ENCODE peak calls at places on chromosome 13, in five cellular contexts. J, G, X, C and Z are unnamed samples.

GRCh38 chr13:23578411-23579071 is 8.3 kb downstream of the TNFRSF19 start:
- DNase-seq in J (peak), G (no peak), X (peak), C (peak), Z (peak)

GRCh38 chr13:98970293-98970692 is 7.6 kb downstream of the DOCK9 start:
- DNase-seq in J (no peak), G (no peak), X (no peak), C (no peak), Z (no peak)

GRCh38 chr13:79289557-79289956 is 116.5 kb downstream of the RBM26 start:
- DNase-seq in J (no peak), G (no peak), X (no peak), C (no peak), Z (no peak)

GRCh38 chr13:77979721-77980377 is 61.2 kb upstream of the EDNRB start:
- DNase-seq in J (no peak), G (no peak), X (no peak), C (no peak), Z (no peak)

GRCh38 chr13:73809561-73809960 is 324.6 kb downstream of the KLF12 start:
- DNase-seq in J (no peak), G (no peak), X (peak), C (no peak), Z (no peak)

GRCh38 chr13:59835569-59835968 is 328.2 kb downstream of the DIAPH3 start:
- DNase-seq in J (no peak), G (no peak), X (no peak), C (no peak), Z (no peak)

GRCh38 chr13:29059837-29060236 is 239.7 kb downstream of the MTUS2 start:
- DNase-seq in J (no peak), G (no peak), X (no peak), C (no peak), Z (no peak)

GRCh38 chr13:25761041-25761440 is 290.8 kb downstream of the SHISA2 start:
- DNase-seq in J (no peak), G (no peak), X (no peak), C (no peak), Z (no peak)

GRCh38 chr13:59774511-59774911 is 389.2 kb downstream of the DIAPH3 start:
- DNase-seq in J (peak), G (no peak), X (peak), C (no peak), Z (no peak)